ENCODE peak calls at places on chromosomes 4 and X, in four cellular contexts. One of them, this sample, is unnamed.

GRCh38 chr4:90328558-90328957 is 201.4 kb downstream of the CCSER1 start:
- DNase-seq in K562: no peak
- DNase-seq in HepG2: no peak
- DNase-seq in GM12878: no peak
- DNase-seq in this sample: no peak

GRCh38 chrX:80817002-80817401 is 7.3 kb upstream of the BRWD3 start:
- DNase-seq in K562: no peak
- DNase-seq in HepG2: no peak
- DNase-seq in GM12878: no peak
- DNase-seq in this sample: no peak

GRCh38 chr4:19748470-19748869 is 503.2 kb upstream of the SLIT2 start:
- DNase-seq in K562: peak
- DNase-seq in HepG2: no peak
- DNase-seq in GM12878: no peak
- DNase-seq in this sample: no peak

GRCh38 chrX:115642895-115643530 is 82.0 kb downstream of the PLS3 start:
- DNase-seq in K562: peak
- DNase-seq in HepG2: peak
- DNase-seq in GM12878: peak
- DNase-seq in this sample: peak

GRCh38 chr4:113683143-113683542 is 78.4 kb downstream of the CAMK2D start:
- DNase-seq in K562: no peak
- DNase-seq in HepG2: no peak
- DNase-seq in GM12878: peak
- DNase-seq in this sample: no peak

GRCh38 chr4:39638358-39639239 is at the start of gene SMIM14:
- DNase-seq in K562: peak
- DNase-seq in HepG2: peak
- DNase-seq in GM12878: no peak
- DNase-seq in this sample: peak

GRCh38 chr4:87313756-87314155 is 8.9 kb downstream of the HSD17B13 start:
- DNase-seq in K562: no peak
- DNase-seq in HepG2: no peak
- DNase-seq in GM12878: no peak
- DNase-seq in this sample: no peak

GRCh38 chrX:44432641-44433040 is 89.2 kb upstream of the EFHC2 start:
- DNase-seq in K562: no peak
- DNase-seq in HepG2: no peak
- DNase-seq in GM12878: no peak
- DNase-seq in this sample: no peak

GRCh38 chr4:159413252-159413941 is 310.5 kb downstream of the RAPGEF2 start:
- DNase-seq in K562: no peak
- DNase-seq in HepG2: no peak
- DNase-seq in GM12878: no peak
- DNase-seq in this sample: no peak

GRCh38 chr4:166594326-166594946 is 639.9 kb downstream of the SPOCK3 start:
- DNase-seq in K562: no peak
- DNase-seq in HepG2: peak
- DNase-seq in GM12878: peak
- DNase-seq in this sample: peak
- TF ChIP-seq CBFB in K562: no peak
- TF ChIP-seq CBFB in HepG2: no peak
- TF ChIP-seq CBFB in GM12878: no peak
- TF ChIP-seq CBFB in this sample: no peak

GRCh38 chr4:92199135-92199534 is 104.6 kb upstream of the GRID2 start:
- DNase-seq in K562: no peak
- DNase-seq in HepG2: no peak
- DNase-seq in GM12878: no peak
- DNase-seq in this sample: no peak
- TF ChIP-seq ATF2 in K562: no peak
- TF ChIP-seq ATF2 in HepG2: no peak
- TF ChIP-seq ATF2 in GM12878: no peak
- TF ChIP-seq ATF2 in this sample: no peak

GRCh38 chr4:73740353-73740778 is at the start of gene CXCL8:
- DNase-seq in K562: peak
- DNase-seq in HepG2: peak
- DNase-seq in GM12878: no peak
- DNase-seq in this sample: no peak
- TF ChIP-seq CBFB in K562: no peak
- TF ChIP-seq CBFB in HepG2: no peak
- TF ChIP-seq CBFB in GM12878: no peak
- TF ChIP-seq CBFB in this sample: no peak

DNA sequence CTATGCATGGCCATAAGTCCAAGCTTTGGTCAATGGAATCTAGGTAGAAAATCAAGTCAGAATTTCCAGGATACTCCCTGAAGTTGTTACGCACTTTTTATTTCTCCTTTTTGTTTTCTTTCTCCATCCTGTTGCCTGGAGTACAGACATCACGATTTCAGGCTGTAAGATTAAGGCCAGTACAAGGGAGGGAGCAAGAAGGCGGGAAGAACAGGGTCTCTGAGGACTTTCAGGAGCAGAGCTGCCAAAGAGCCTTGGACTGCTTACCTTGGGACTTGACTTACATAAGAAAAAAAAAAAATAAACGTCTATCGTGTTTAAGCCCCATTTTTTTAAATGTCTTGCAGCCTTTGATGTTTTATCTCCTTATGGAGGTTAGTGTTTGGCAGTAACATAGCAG is 107.1 kb downstream of the CLNK start:
- DNase-seq in K562: no peak
- DNase-seq in HepG2: no peak
- DNase-seq in GM12878: no peak
- DNase-seq in this sample: no peak
- TF ChIP-seq ATF2 in K562: no peak
- TF ChIP-seq ATF2 in HepG2: no peak
- TF ChIP-seq ATF2 in GM12878: no peak
- TF ChIP-seq ATF2 in this sample: no peak

DNA sequence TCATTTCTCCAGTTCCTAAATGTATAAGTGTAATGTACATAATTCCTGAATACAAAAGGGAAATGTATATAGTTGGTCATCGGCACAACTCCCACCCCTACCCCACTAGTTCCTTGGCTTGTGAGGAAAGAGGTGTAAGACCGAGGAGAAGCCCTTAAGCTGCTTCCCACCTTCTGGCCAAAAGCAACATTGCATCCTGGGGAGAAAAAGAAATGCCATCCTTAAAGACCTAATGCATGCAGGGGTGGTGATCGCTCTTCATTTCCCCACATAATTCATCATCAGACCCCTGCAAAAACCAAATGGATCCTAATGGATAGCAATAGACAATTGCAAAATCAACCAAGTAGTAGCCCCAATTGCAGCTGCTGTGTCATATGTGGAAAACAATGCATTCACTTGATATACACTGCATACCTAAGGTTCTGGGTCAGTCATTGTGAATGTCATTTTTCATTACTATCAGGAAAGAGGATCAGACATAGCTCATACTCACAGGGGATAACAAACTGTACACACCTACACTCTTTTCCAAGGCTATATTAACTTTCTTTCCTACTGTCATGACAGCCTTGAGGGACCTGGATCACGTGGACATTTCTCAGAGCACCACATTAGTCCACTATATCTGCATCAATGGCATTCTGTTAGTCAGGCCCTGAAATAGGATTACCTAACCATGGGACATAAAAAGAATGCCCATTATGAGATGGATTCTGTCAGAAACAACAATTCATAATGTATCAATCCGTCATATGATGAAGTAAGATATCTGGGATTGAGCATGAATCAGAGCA is 31.7 kb upstream of the NFXL1 start:
- DNase-seq in K562: peak
- DNase-seq in HepG2: no peak
- DNase-seq in GM12878: no peak
- DNase-seq in this sample: no peak
- TF ChIP-seq CBFB in K562: no peak
- TF ChIP-seq CBFB in HepG2: no peak
- TF ChIP-seq CBFB in GM12878: no peak
- TF ChIP-seq CBFB in this sample: no peak

GRCh38 chrX:103565752-103566151 is 19.6 kb upstream of the TCEAL4 start:
- DNase-seq in K562: no peak
- DNase-seq in HepG2: no peak
- DNase-seq in GM12878: no peak
- DNase-seq in this sample: no peak
- TF ChIP-seq ATF2 in K562: no peak
- TF ChIP-seq ATF2 in HepG2: no peak
- TF ChIP-seq ATF2 in GM12878: no peak
- TF ChIP-seq ATF2 in this sample: no peak

GRCh38 chr4:95847908-95848468 is 8.1 kb downstream of the PDHA2 start:
- DNase-seq in K562: no peak
- DNase-seq in HepG2: no peak
- DNase-seq in GM12878: no peak
- DNase-seq in this sample: no peak
- TF ChIP-seq CBFB in K562: no peak
- TF ChIP-seq CBFB in HepG2: no peak
- TF ChIP-seq CBFB in GM12878: no peak
- TF ChIP-seq CBFB in this sample: no peak

DNA sequence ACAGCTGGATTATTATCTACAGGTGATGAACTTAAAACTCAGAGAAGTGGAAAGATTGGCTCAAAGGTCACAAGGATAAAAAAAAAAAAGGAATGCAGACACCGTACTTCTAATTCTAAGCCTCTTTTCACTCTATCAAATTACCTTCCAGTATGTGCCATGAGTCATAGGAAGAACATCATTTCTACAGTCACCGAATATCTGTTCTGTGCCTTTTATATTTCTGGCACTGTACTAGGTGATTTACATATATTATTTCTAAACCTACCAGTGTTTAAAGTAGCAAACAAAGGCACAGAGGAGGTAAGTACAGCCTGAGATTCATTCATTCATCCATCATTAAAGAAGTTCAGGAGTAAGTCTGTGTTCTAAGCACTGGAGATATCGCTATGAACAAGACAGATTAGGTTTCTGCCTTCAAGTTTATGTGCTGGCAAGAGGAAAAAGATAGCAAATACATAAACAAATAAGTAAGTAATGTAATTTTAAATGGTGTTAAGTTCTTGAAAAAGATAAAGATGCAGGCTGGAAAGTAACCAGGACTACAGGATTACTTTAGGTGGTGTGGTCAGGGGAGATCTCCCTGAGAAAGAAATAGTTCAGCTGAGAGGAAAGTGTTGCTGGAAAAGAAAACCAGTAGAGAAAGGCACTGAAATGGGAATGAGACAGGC is 65.3 kb downstream of the PALLD start:
- DNase-seq in K562: no peak
- DNase-seq in HepG2: no peak
- DNase-seq in GM12878: no peak
- DNase-seq in this sample: no peak
- TF ChIP-seq ATF2 in K562: no peak
- TF ChIP-seq ATF2 in HepG2: no peak
- TF ChIP-seq ATF2 in GM12878: no peak
- TF ChIP-seq ATF2 in this sample: no peak

GRCh38 chr4:1604706-1605205 is 79.4 kb downstream of the FAM53A start:
- DNase-seq in K562: no peak
- DNase-seq in HepG2: no peak
- DNase-seq in GM12878: no peak
- DNase-seq in this sample: no peak
- TF ChIP-seq CBFB in K562: no peak
- TF ChIP-seq CBFB in HepG2: no peak
- TF ChIP-seq CBFB in GM12878: no peak
- TF ChIP-seq CBFB in this sample: no peak

GRCh38 chrX:136115124-136115908 is 32.0 kb upstream of the FHL1 start:
- DNase-seq in K562: no peak
- DNase-seq in HepG2: no peak
- DNase-seq in GM12878: no peak
- DNase-seq in this sample: no peak
- TF ChIP-seq ATF2 in K562: no peak
- TF ChIP-seq ATF2 in HepG2: no peak
- TF ChIP-seq ATF2 in GM12878: no peak
- TF ChIP-seq ATF2 in this sample: no peak